ENCODE peak calls at places on chromosomes 11 and 22, in eight cellular contexts. C is mammary epithelial cell, U is endodermal cell, I is IMR-90, G is lung, Z is heart left ventricle, A is cardiac muscle cell, R is DND-41. V is an unnamed sample.

GRCh38 chr11:47162426-47162825 is 14.3 kb downstream of the ARFGAP2 start:
- DNase-seq in C (no peak), U (no peak), I (no peak), G (no peak), Z (no peak), A (no peak), R (no peak), V (no peak)

GRCh38 chr11:62553839-62554361 is 7.3 kb upstream of the AHNAK start:
- DNase-seq in C (peak; percentile 88), U (peak; percentile 55), I (peak; percentile 92), G (no peak), Z (no peak), A (no peak), R (no peak), V (peak; percentile 56)

GRCh38 chr22:30503551-30503950 is 1.9 kb downstream of the SEC14L4 start:
- DNase-seq in C (no peak), U (no peak), I (no peak), G (no peak), Z (no peak), A (no peak), R (no peak), V (no peak)

GRCh38 chr11:112248216-112248615 is 12.4 kb downstream of the PLET1 start:
- DNase-seq in C (peak; percentile 76), U (no peak), I (peak; percentile 89), G (no peak), Z (no peak), A (no peak), R (no peak), V (no peak)

GRCh38 chr11:134728186-134728585 is 316.1 kb upstream of the B3GAT1 start:
- DNase-seq in C (no peak), U (no peak), I (no peak), G (no peak), Z (no peak), A (no peak), R (no peak), V (no peak)

GRCh38 chr11:122645847-122646246 is 9.7 kb upstream of the UBASH3B start:
- DNase-seq in C (no peak), U (no peak), I (peak; percentile 45), G (no peak), Z (no peak), A (no peak), R (no peak), V (no peak)

GRCh38 chr11:73257342-73258103 is 14.6 kb upstream of the P2RY6 start:
- DNase-seq in C (peak; percentile 84), U (peak; percentile 58), I (peak; percentile 91), G (peak; percentile 68), Z (no peak), A (peak; percentile 36), R (no peak), V (no peak)

GRCh38 chr11:92550871-92551270 is 326.3 kb downstream of the FAT3 start:
- DNase-seq in C (no peak), U (peak; percentile 52), I (no peak), G (no peak), Z (no peak), A (no peak), R (no peak), V (no peak)

GRCh38 chr11:122637538-122637937 is 18.0 kb upstream of the UBASH3B start:
- DNase-seq in C (no peak), U (no peak), I (no peak), G (no peak), Z (no peak), A (no peak), R (peak; percentile 79), V (no peak)

GRCh38 chr11:32466279-32466915 is 31.1 kb upstream of the WT1 start:
- DNase-seq in C (peak; percentile 4), U (no peak), I (no peak), G (no peak), Z (no peak), A (no peak), R (no peak), V (no peak)

GRCh38 chr22:44151661-44152060 is 29.1 kb upstream of the PARVG start:
- DNase-seq in C (peak; percentile 2), U (no peak), I (peak; percentile 78), G (no peak), Z (no peak), A (no peak), R (no peak), V (no peak)

GRCh38 chr11:33698921-33699320 is 1.7 kb downstream of the C11orf91 start:
- DNase-seq in C (no peak), U (no peak), I (no peak), G (no peak), Z (no peak), A (no peak), R (no peak), V (no peak)

GRCh38 chr11:58524232-58525036 is 16.5 kb upstream of the OR5B21 start:
- DNase-seq in C (peak; percentile 63), U (peak; percentile 88), I (peak; percentile 89), G (peak; percentile 54), Z (no peak), A (peak; percentile 83), R (peak; percentile 77), V (peak; percentile 77)

GRCh38 chr11:99822846-99823565 is 802.3 kb downstream of the CNTN5 start:
- DNase-seq in C (no peak), U (no peak), I (peak; percentile 7), G (no peak), Z (no peak), A (no peak), R (no peak), V (no peak)

GRCh38 chr22:27487600-27488450 is 313.7 kb downstream of the MN1 start:
- DNase-seq in C (no peak), U (no peak), I (peak; percentile 69), G (no peak), Z (no peak), A (no peak), R (no peak), V (peak; percentile 27)

GRCh38 chr11:113249491-113249763 is 65.0 kb upstream of the TTC12 start:
- DNase-seq in C (no peak), U (peak; percentile 71), I (no peak), G (no peak), Z (no peak), A (no peak), R (no peak), V (no peak)
- TF ChIP-seq CTCF in C (peak; percentile 16), U (peak; percentile 74), I (peak; percentile 1), G (no peak), Z (no peak), A (peak; percentile 42), R (peak; percentile 22), V (no peak)

GRCh38 chr11:72114570-72114969 is 2.1 kb upstream of the ANAPC15 start:
- DNase-seq in C (peak; percentile 66), U (no peak), I (peak; percentile 28), G (no peak), Z (no peak), A (no peak), R (no peak), V (no peak)

GRCh38 chr11:72111803-72112540 is 523 bp downstream of the ANAPC15 start:
- DNase-seq in C (peak; percentile 99), U (peak; percentile 97), I (peak; percentile 99), G (peak; percentile 96), Z (peak; percentile 91), A (peak; percentile 99), R (peak; percentile 94), V (peak; percentile 96)

GRCh38 chr11:72113170-72113808 is 794 bp upstream of the ANAPC15 start:
- DNase-seq in C (peak; percentile 41), U (no peak), I (peak; percentile 52), G (no peak), Z (no peak), A (no peak), R (peak; percentile 17), V (no peak)

GRCh38 chr11:72111300-72111699 is 1.2 kb downstream of the ANAPC15 start:
- DNase-seq in C (no peak), U (no peak), I (no peak), G (no peak), Z (no peak), A (no peak), R (no peak), V (no peak)

GRCh38 chr11:72112541-72113136 is at the start of gene ANAPC15:
- DNase-seq in C (peak; percentile 100), U (peak; percentile 99), I (peak; percentile 99), G (peak; percentile 100), Z (peak; percentile 97), A (peak; percentile 99), R (peak; percentile 99), V (peak; percentile 99)
- H3K4me1 ChIP-seq in C (peaks cover 38% of the 10 kb centered on the region), U (no peaks in the 10 kb centered on the region), I (peaks cover 6% of the 10 kb centered on the region), G (no peaks in the 10 kb centered on the region), Z (peaks cover 7% of the 10 kb centered on the region), A (peaks cover 7% of the 10 kb centered on the region), R (peaks cover 24% of the 10 kb centered on the region), V (peaks cover 4% of the 10 kb centered on the region)

DNA sequence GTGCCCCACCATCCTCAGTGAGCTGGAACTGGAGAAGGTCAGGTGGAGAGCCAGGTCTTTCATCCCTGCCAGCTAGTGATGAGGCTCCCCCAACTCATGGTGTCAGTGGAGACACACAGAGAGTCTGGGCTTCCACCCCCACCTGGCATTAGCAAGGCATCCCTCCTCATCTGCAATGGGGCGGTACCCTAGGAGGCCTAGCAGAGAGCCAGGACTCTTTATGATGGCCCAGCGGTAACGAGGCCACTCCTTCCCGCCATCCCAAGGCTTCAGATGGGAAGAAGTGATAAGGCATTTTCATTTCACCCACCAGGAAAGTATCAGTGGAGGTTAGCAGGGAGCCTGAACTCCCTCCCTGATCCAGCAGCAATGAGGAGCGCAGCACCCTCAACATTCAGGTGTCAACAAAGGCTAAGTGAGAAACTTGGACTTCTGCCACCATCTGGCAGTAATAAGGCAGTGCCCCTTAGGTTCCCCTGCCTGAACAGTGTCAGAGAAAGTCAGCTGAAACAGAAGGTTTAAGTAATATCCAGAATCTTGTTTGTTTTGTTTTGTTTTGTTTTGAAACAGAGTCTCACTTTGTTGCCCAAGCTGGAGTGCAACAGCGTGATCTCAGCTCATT is 40.5 kb upstream of the FBLN1 start:
- DNase-seq in C (no peak), U (peak; percentile 61), I (no peak), G (no peak), Z (no peak), A (peak; percentile 37), R (no peak), V (no peak)
- TF ChIP-seq CTCF in C (no peak), U (peak; percentile 76), I (no peak), G (no peak), Z (no peak), A (no peak), R (peak; percentile 46), V (no peak)

GRCh38 chr11:10325398-10326079 is 20.7 kb downstream of the ADM start:
- DNase-seq in C (no peak), U (no peak), I (peak; percentile 99), G (no peak), Z (no peak), A (no peak), R (no peak), V (no peak)
- H3K4me1 ChIP-seq in C (peaks cover 19% of the 10 kb centered on the region), U (peaks cover 39% of the 10 kb centered on the region), I (peaks cover 52% of the 10 kb centered on the region), G (peaks cover 9% of the 10 kb centered on the region), Z (peaks cover 6% of the 10 kb centered on the region), A (peaks cover 7% of the 10 kb centered on the region), R (peaks cover 8% of the 10 kb centered on the region), V (peaks cover 10% of the 10 kb centered on the region)

GRCh38 chr11:108027057-108027456 is 18.4 kb downstream of the CUL5 start:
- DNase-seq in C (no peak), U (no peak), I (no peak), G (no peak), Z (no peak), A (no peak), R (no peak), V (no peak)
- TF ChIP-seq CTCF in C (no peak), U (peak; percentile 60), I (no peak), G (no peak), Z (no peak), A (no peak), R (peak; percentile 23), V (no peak)

V was measured in colonic mucosa.